ENCODE peak calls at places on chromosomes 16 and 17, in four cellular contexts. U is IMR-90, K is small intestine, R is K562. S is an unnamed sample. For H3K4me1, the result is how much of the 10 kb centered on the place peaks cover.

GRCh38 chr17:74160656-74161500 is 42.6 kb upstream of the RPL38 start:
- DNase-seq in K (no peak), U (no peak), R (no peak), S (no peak)

GRCh38 chr17:78716814-78717393 is 65.2 kb downstream of the CYTH1 start:
- DNase-seq in K (peak), U (peak), R (no peak), S (peak)

GRCh38 chr17:63698381-63698885 is 1.5 kb downstream of the LIMD2 start:
- DNase-seq in K (no peak), R (no peak), U (no peak), S (no peak)

GRCh38 chr17:81189670-81190530 is 23.9 kb upstream of the AATK start:
- DNase-seq in R (peak), K (no peak), U (no peak), S (peak)

GRCh38 chr16:64657316-64658011 is 464.4 kb downstream of the CDH11 start:
- DNase-seq in K (no peak), U (peak), R (no peak), S (no peak)

GRCh38 chr17:78383725-78384471 is 5.4 kb downstream of the PGS1 start:
- DNase-seq in K (no peak), U (peak), R (no peak), S (no peak)

GRCh38 chr17:79057727-79058400 is 16.8 kb upstream of the ENGASE start:
- DNase-seq in K (no peak), U (no peak), R (no peak), S (no peak)

GRCh38 chr17:29597361-29598172 is 4.6 kb downstream of the ANKRD13B start:
- DNase-seq in K (no peak), U (no peak), R (no peak), S (no peak)

GRCh38 chr17:82300707-82301270 is 16.6 kb downstream of the CD7 start:
- DNase-seq in R (no peak), K (peak), U (peak), S (peak)

GRCh38 chr16:27240948-27241531 is 27.5 kb downstream of the NSMCE1 start:
- DNase-seq in U (peak), R (no peak), K (no peak), S (no peak)

GRCh38 chr16:72974142-72974769 is 73.7 kb downstream of the ZFHX3 start:
- DNase-seq in K (peak), R (no peak), U (no peak), S (no peak)

GRCh38 chr16:66569827-66570405 is 3.7 kb downstream of the CMTM1 start:
- DNase-seq in K (peak), U (peak), R (no peak), S (peak)

GRCh38 chr16:85126731-85127662 is 14.7 kb upstream of the CIBAR2 start:
- DNase-seq in U (peak), R (no peak), K (no peak), S (peak)

GRCh38 chr16:11498683-11499082 is 88.0 kb downstream of the LITAF start:
- DNase-seq in R (no peak), K (no peak), U (no peak), S (no peak)

GRCh38 chr16:46746821-46747776 is 1.0 kb downstream of the MYLK3 start:
- DNase-seq in K (no peak), U (no peak), R (peak), S (no peak)

GRCh38 chr17:42459983-42460300 is 1.3 kb downstream of the ATP6V0A1 start:
- DNase-seq in K (peak), U (peak), R (peak), S (peak)

GRCh38 chr17:13931752-13932477 is 137.4 kb upstream of the COX10 start:
- DNase-seq in R (no peak), U (peak), K (no peak), S (no peak)

GRCh38 chr17:19728114-19728495 is 11.7 kb upstream of the SLC47A2 start:
- DNase-seq in U (peak), K (peak), R (no peak), S (peak)

GRCh38 chr16:4663756-4664465 is 29.5 kb upstream of the NUDT16L1 start:
- DNase-seq in K (peak), U (no peak), R (no peak), S (peak)

GRCh38 chr16:4667203-4667983 is 26.0 kb upstream of the NUDT16L1 start:
- DNase-seq in R (no peak), K (no peak), U (no peak), S (no peak)

GRCh38 chr16:4661661-4662060 is 31.7 kb upstream of the NUDT16L1 start:
- DNase-seq in K (no peak), R (no peak), U (no peak), S (no peak)

GRCh38 chr16:4666537-4667202 is 26.7 kb upstream of the NUDT16L1 start:
- DNase-seq in R (no peak), K (no peak), U (no peak), S (no peak)

DNA sequence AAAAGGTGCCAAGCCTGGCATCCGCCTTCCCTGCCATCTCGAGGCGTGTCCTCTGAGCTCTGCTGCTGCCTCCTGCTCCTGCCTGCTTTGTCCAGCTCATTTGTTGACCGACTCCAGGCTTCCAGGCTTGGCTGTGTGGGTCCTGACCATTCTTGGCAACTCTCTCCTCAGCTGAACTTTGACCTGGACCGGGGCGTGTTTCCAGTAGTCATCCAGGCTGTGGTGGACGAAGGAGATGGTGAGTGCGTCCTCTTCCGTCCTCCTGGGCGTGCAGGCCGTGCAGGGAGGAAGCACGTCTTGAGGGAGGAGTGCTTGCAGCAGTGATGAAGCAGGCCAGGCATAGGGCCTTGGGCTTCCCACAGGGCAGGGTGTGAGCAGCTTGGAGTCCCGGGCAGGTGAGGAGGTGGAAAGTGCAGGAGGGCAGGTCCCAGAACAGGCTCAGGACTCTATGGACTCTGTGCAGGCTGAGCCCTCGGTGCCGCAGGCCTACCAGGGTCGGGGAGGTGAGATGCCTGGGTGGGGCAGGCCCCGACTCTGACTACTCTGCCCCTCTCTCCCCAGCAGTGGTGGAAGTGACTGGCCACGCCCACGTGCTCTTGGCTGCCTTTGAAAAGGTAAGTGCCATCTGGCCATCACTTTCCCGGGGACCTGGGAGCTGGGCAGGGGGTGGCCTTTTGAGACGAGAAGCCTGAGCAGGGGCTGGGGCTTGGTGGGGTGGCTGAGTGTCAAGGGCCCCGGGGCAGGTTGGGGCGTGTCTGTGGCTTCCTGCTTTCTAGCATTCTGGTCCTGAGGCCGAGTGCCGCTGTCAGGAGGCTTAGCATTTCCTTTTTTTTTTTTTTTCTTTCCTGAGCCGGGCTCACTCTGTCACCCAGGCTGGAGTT is 28.6 kb upstream of the NUDT16L1 start:
- DNase-seq in R (no peak), U (no peak), K (peak), S (no peak)
- H3K4me1 ChIP-seq in R (under half), U (under half), K (under half), S (under half)

DNA sequence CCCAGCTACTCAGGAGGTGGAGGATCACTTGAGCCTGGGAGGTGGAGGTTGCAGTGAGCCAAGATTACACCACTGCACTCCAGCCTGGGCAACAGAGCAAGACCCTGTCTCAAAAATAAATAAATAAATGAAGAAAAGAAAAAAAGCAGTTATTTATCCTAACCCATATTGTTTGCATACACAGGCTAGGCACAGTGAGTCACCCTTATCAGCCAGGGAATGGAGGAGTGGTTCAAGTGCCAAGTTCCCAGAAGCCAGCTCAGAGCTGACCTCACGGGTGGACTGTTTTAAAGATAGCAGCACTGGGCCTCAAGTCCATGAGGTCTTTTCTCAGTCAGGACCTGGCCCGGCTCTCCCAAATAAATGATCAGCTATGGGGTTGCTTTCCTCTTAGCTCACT is 22.7 kb upstream of the MGAT5B start:
- DNase-seq in U (peak), R (peak), K (peak), S (no peak)
- H3K4me1 ChIP-seq in U (under half), R (under half), K (under half), S (under half)

GRCh38 chr17:75353176-75353575 is 52.3 kb downstream of the GRB2 start:
- DNase-seq in K (no peak), U (no peak), R (no peak), S (no peak)

GRCh38 chr17:75350706-75351105 is 54.8 kb downstream of the GRB2 start:
- DNase-seq in R (no peak), U (no peak), K (no peak), S (no peak)

GRCh38 chr17:75350029-75350428 is 55.4 kb downstream of the GRB2 start:
- DNase-seq in U (no peak), R (no peak), K (no peak), S (no peak)

GRCh38 chr17:75349589-75349988 is 55.9 kb downstream of the GRB2 start:
- DNase-seq in K (no peak), U (no peak), R (no peak), S (no peak)

GRCh38 chr17:75352079-75352569 is 53.4 kb downstream of the GRB2 start:
- DNase-seq in U (no peak), K (peak), R (peak), S (no peak)
- H3K4me1 ChIP-seq in U (under half), K (under half), R (under half), S (under half)

GRCh38 chr16:19700319-19700781 is 17.7 kb downstream of the KNOP1 start:
- DNase-seq in R (no peak), K (peak), U (peak), S (no peak)
- H3K4me1 ChIP-seq in R (under half), K (under half), U (under half), S (under half)

GRCh38 chr17:77379065-77379428 is 238.3 kb downstream of the SEC14L1 start:
- DNase-seq in U (no peak), R (no peak), K (no peak), S (no peak)
- H3K4me1 ChIP-seq in U (half or more), R (under half), K (under half), S (half or more)

GRCh38 chr17:2502911-2503580 is 8.6 kb downstream of the METTL16 start:
- DNase-seq in R (no peak), K (no peak), U (no peak), S (no peak)
- H3K4me1 ChIP-seq in R (under half), K (under half), U (under half), S (under half)

GRCh38 chr16:57151369-57151768 is 34.5 kb downstream of the PSME3IP1 start:
- DNase-seq in U (no peak), R (no peak), K (no peak), S (no peak)
- H3K4me1 ChIP-seq in U (under half), R (under half), K (under half), S (under half)

GRCh38 chr17:17689312-17689711 is 8.1 kb downstream of the RAI1 start:
- DNase-seq in R (no peak), U (no peak), K (no peak), S (no peak)

GRCh38 chr17:17693253-17693954 is 12.1 kb downstream of the RAI1 start:
- DNase-seq in U (no peak), K (peak), R (no peak), S (peak)

GRCh38 chr17:17691468-17692263 is 10.4 kb downstream of the RAI1 start:
- DNase-seq in K (no peak), R (no peak), U (no peak), S (no peak)

GRCh38 chr17:17692353-17693252 is 11.3 kb downstream of the RAI1 start:
- DNase-seq in U (no peak), K (peak), R (no peak), S (no peak)

DNA sequence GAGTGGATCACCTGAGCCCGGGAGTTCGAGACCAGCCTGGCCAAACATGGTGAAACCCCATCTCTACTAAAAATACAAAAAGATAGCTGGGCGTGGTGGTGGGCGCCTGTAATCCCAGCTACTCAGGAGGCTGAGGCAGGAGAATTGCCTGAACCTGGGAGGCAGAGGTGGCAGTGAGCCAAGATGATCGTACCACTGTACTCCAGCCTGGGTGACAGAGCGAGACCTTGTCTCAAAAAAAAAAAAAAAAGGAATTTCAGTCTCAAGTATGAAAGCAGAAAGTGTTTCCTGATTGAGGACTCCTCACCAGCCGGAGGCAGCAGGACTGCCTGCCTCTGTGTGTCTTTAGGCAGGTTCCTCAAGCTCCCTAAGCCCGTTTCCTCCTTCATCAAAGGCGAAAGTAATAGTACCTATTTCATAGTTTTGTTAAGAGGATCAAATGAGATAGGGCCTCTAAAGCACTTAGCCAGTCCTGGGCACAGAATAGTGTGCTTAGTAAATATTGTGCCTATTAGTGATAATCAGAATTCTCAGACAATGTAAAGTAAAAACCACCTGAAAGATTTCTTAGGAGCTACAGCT is 9.0 kb downstream of the RAI1 start:
- DNase-seq in U (no peak), K (no peak), R (no peak), S (no peak)
- H3K4me1 ChIP-seq in U (half or more), K (under half), R (under half), S (under half)

GRCh38 chr17:38454528-38454927 is 26.3 kb downstream of the ARHGAP23 start:
- DNase-seq in K (no peak), U (peak), R (no peak), S (no peak)
- H3K4me1 ChIP-seq in K (under half), U (under half), R (under half), S (under half)

S was measured in cardiac muscle cell.